ENCODE peak calls at places on chromosomes 11 and 22, in five cellular contexts. R is kidney, A is spleen, T is fibroblast of mammary gland, P is fibroblast of the aortic adventitia. O is an unnamed sample.

GRCh38 chr11:79422866-79423265 is 18.0 kb downstream of the TENM4 start:
- DNase-seq in R (no peak), A (no peak), T (no peak), P (no peak), O (no peak)

GRCh38 chr22:24421428-24421931 is 5.9 kb upstream of the ADORA2A start:
- DNase-seq in R (no peak), A (no peak), T (no peak), P (no peak), O (no peak)

GRCh38 chr11:3808846-3809623 is 675 bp downstream of the PGAP2 start:
- DNase-seq in R (no peak), A (no peak), T (peak; percentile 69), P (peak; percentile 55), O (peak; percentile 77)

GRCh38 chr11:2932850-2933251 is 3.6 kb upstream of the PHLDA2 start:
- DNase-seq in R (peak; percentile 84), A (peak; percentile 76), T (peak; percentile 60), P (peak; percentile 34), O (peak; percentile 70)

GRCh38 chr11:87754685-87755084 is 420.6 kb downstream of the RAB38 start:
- DNase-seq in R (no peak), A (no peak), T (no peak), P (no peak), O (no peak)

GRCh38 chr11:125807909-125808308 is 20.0 kb downstream of the PATE3 start:
- DNase-seq in R (no peak), A (no peak), T (peak; percentile 14), P (peak; percentile 58), O (peak; percentile 5)

GRCh38 chr11:61728940-61729219 is 23.6 kb upstream of the MYRF start:
- DNase-seq in R (peak; percentile 73), A (no peak), T (peak; percentile 58), P (peak; percentile 30), O (peak; percentile 47)

GRCh38 chr11:116500002-116500832 is 272.6 kb downstream of the BUD13 start:
- DNase-seq in R (no peak), A (no peak), T (no peak), P (no peak), O (no peak)

GRCh38 chr22:32080904-32081303 is 37.8 kb downstream of the SLC5A1 start:
- DNase-seq in R (no peak), A (no peak), T (peak; percentile 63), P (peak; percentile 68), O (peak; percentile 83)

GRCh38 chr11:117855452-117855851 is 21.0 kb downstream of the FXYD6 start:
- DNase-seq in R (peak; percentile 61), A (no peak), T (no peak), P (no peak), O (no peak)

GRCh38 chr22:29108137-29108536 is 35.3 kb downstream of the KREMEN1 start:
- DNase-seq in R (no peak), A (no peak), T (peak; percentile 70), P (peak; percentile 37), O (peak; percentile 41)

GRCh38 chr11:36774603-36775002 is 176.6 kb upstream of the RAG2 start:
- DNase-seq in R (no peak), A (no peak), T (peak; percentile 86), P (peak; percentile 94), O (peak; percentile 2)

GRCh38 chr11:77523712-77524111 is 49.8 kb upstream of the PAK1 start:
- DNase-seq in R (no peak), A (no peak), T (no peak), P (no peak), O (no peak)

GRCh38 chr22:50226224-50227165 is 18.3 kb downstream of the TUBGCP6 start:
- DNase-seq in R (no peak), A (no peak), T (no peak), P (no peak), O (no peak)

GRCh38 chr11:120775986-120776682 is 247.8 kb upstream of the TBCEL start:
- DNase-seq in R (no peak), A (no peak), T (no peak), P (no peak), O (no peak)

GRCh38 chr11:86416494-86416893 is 41.8 kb downstream of the CCDC81 start:
- DNase-seq in R (no peak), A (no peak), T (no peak), P (no peak), O (peak; percentile 25)

DNA sequence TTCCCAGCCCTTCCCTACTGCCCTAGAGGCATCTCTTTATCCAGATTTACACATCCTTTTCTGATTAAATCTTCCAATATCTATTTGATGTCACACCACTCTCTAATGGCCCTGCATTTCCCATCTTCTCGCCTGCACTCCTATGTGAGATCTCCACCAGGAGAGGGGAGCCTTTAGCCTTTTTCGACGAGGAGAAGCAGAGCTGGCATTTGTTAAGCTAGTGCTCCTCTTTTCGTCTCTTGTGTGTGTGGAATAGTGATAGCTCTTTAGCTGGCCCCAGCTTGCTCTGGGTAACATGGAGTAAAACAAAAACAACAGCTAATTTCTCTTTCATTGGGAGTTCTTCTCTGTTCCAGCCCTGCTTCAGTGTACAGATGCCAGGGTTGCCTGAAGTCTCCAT is 536.5 kb downstream of the NTM start:
- DNase-seq in R (no peak), A (no peak), T (peak; percentile 15), P (peak; percentile 45), O (peak; percentile 60)
- TF ChIP-seq CTCF in R (no peak), A (no peak), T (peak; percentile 15), P (peak; percentile 30), O (peak; percentile 51)

GRCh38 chr11:761526-762108 is 14.4 kb downstream of the TALDO1 start:
- DNase-seq in R (no peak), A (no peak), T (no peak), P (no peak), O (no peak)

GRCh38 chr11:764322-765024 is 12.8 kb downstream of the GATD1 start:
- DNase-seq in R (peak; percentile 68), A (no peak), T (no peak), P (no peak), O (no peak)

GRCh38 chr11:763549-764321 is 13.6 kb downstream of the GATD1 start:
- DNase-seq in R (peak; percentile 75), A (peak; percentile 76), T (no peak), P (no peak), O (no peak)

GRCh38 chr11:763073-763463 is 14.2 kb downstream of the GATD1 start:
- DNase-seq in R (peak; percentile 81), A (no peak), T (no peak), P (no peak), O (no peak)

DNA sequence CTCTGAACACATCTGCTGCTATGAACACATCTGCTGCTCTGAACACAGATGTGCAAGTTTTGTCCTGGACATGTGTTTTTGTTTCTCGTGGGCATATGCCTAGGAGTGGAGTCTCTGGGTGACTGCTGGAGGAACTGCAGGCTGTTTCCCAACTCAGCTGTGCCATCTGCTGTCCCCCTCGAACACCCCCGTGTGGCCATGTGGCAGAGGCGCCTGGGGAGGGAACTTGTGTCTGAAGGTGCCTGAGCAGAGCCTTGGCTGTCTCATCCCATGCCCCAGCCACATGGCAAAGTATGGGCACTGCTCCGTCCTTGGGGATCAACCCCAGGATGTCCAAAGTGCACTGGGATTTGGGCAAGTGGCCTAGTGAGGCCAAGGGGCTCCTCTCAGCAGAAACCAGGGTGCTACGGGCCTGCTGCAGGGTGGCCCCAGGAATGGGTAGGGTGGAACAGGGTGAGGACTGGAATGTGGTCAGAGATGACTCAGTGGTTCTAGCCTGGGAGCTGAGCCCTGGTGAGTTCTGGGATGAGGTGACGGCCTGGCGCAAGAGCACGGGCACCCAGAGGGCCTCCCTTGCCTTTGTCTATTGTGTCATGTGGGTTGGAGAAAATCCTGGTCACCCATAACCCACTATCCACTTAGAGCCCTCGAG is 14.7 kb downstream of the GATD1 start:
- DNase-seq in R (peak; percentile 76), A (peak; percentile 76), T (peak; percentile 91), P (peak; percentile 73), O (peak; percentile 72)
- TF ChIP-seq CTCF in R (no peak), A (no peak), T (peak; percentile 19), P (peak; percentile 38), O (peak; percentile 25)

DNA sequence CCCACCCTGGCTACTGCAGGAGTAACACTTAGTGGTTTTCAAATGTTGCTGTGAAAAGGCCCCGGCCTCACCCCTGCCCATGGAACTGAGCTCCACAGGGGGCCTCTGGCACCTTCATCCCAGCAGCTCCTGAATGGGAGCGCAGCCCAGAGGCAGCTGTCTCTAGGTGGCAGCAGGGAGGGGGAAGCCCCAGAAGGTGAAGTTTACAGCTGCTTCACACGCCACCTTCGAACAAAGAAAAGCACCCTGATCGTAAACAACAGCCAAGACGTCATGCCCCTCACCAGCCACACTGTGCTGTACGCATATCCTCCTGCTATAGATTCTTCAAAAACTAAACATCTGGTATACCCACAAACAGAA is 105.5 kb downstream of the CTTN start:
- DNase-seq in R (peak; percentile 57), A (peak; percentile 39), T (no peak), P (no peak), O (no peak)
- TF ChIP-seq CTCF in R (no peak), A (no peak), T (no peak), P (no peak), O (peak; percentile 22)

DNA sequence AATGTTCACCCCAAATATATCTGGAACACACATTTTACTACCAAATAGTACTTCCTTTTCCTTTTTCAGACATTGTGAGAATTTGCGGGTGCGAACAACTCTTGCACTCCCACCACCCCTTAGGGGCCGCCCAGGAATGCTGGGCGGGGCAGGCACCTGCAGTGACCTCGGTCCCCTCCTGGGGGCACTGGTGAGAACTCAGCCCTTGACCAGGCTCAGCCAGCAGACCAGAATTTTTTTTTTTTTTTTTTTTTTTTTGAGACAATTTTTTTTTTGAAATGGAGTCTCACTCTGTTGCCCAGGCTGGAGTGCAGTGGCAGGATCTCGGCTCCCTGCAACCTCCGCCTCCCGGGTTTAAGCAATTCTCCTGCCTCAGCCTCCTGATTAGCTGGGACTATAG is 75.8 kb downstream of the ARHGAP8 start:
- DNase-seq in R (no peak), A (no peak), T (no peak), P (no peak), O (peak; percentile 4)
- TF ChIP-seq CTCF in R (no peak), A (no peak), T (peak; percentile 41), P (peak; percentile 61), O (peak; percentile 46)